ENCODE peak calls at places on chromosomes 2 and 18, in four cellular contexts. F is upper lobe of left lung, W is cardiac muscle cell, K is left lung. D is an unnamed sample. For H3K4me1, the result is how much of the 10 kb centered on the place peaks cover.

GRCh38 chr2:207746131-207746530 is 23.6 kb downstream of the FZD5 start:
- DNase-seq in W (peak), F (no peak), K (peak), D (no peak)

GRCh38 chr2:10225291-10226031 is 77.2 kb upstream of the HPCAL1 start:
- DNase-seq in W (no peak), F (no peak), K (peak), D (no peak)

GRCh38 chr2:224958466-224958857 is 83.8 kb downstream of the DOCK10 start:
- DNase-seq in F (no peak), W (no peak), K (no peak), D (no peak)

GRCh38 chr18:66682855-66683322 is 79.0 kb upstream of the CDH19 start:
- DNase-seq in F (no peak), W (peak), K (no peak), D (no peak)

GRCh38 chr2:231245253-231246094 is 47.0 kb downstream of the ARMC9 start:
- DNase-seq in F (no peak), K (no peak), W (no peak), D (no peak)

GRCh38 chr2:169895294-169895985 is 68.2 kb downstream of the UBR3 start:
- DNase-seq in K (no peak), F (no peak), W (no peak), D (no peak)

GRCh38 chr18:13983506-13983905 is 68.2 kb upstream of the MC2R start:
- DNase-seq in K (no peak), F (no peak), W (no peak), D (no peak)

GRCh38 chr2:219812672-219813071 is 185.2 kb downstream of the SLC4A3 start:
- DNase-seq in F (no peak), K (no peak), W (no peak), D (no peak)

GRCh38 chr2:29336334-29336733 is 221.1 kb downstream of the CLIP4 start:
- DNase-seq in K (no peak), W (no peak), F (no peak), D (no peak)

GRCh38 chr2:21772624-21773023 is 648.9 kb downstream of the TDRD15 start:
- DNase-seq in F (no peak), K (no peak), W (no peak), D (no peak)

GRCh38 chr2:102138331-102138730 is 4.2 kb upstream of the IL1R1 start:
- DNase-seq in K (no peak), F (no peak), W (no peak), D (no peak)

GRCh38 chr2:18829331-18829902 is 240.0 kb upstream of the NT5C1B start:
- DNase-seq in F (no peak), K (no peak), W (no peak), D (no peak)

GRCh38 chr18:7452331-7452730 is 114.8 kb upstream of the PTPRM start:
- DNase-seq in F (no peak), W (peak), K (no peak), D (peak)

GRCh38 chr18:72673242-72673641 is 129.1 kb upstream of the CBLN2 start:
- DNase-seq in K (no peak), F (no peak), W (no peak), D (no peak)

GRCh38 chr18:3466872-3467271 is 16.9 kb downstream of the TGIF1 start:
- DNase-seq in F (no peak), K (no peak), W (no peak), D (no peak)

GRCh38 chr2:209637293-209637692 is 134.3 kb upstream of the UNC80 start:
- DNase-seq in W (no peak), K (no peak), F (no peak), D (no peak)

GRCh38 chr2:201127570-201127969 is 11.6 kb downstream of the CFLAR start:
- DNase-seq in K (no peak), F (no peak), W (no peak), D (no peak)

GRCh38 chr2:202278944-202279343 is 13.4 kb downstream of the NOP58 start:
- DNase-seq in K (no peak), F (no peak), W (peak), D (no peak)

GRCh38 chr2:127586746-127587295 is 51.3 kb downstream of the MYO7B start:
- DNase-seq in W (no peak), F (no peak), K (no peak), D (peak)

GRCh38 chr2:130391058-130391871 is 35.4 kb downstream of the PTPN18 start:
- DNase-seq in F (peak), K (peak), W (peak), D (peak)

GRCh38 chr18:54269924-54270844 is 867 bp downstream of the POLI start:
- DNase-seq in F (no peak), K (peak), W (peak), D (peak)

GRCh38 chr2:26534098-26534864 is 56.4 kb upstream of the OTOF start:
- DNase-seq in F (no peak), K (no peak), W (no peak), D (no peak)

GRCh38 chr2:64604929-64605550 is 48.7 kb downstream of the SERTAD2 start:
- DNase-seq in F (no peak), K (no peak), W (no peak), D (no peak)

GRCh38 chr2:1995987-1996386 is 251.7 kb upstream of the PXDN start:
- DNase-seq in K (no peak), F (no peak), W (no peak), D (no peak)

GRCh38 chr18:36780748-36781147 is 48.1 kb downstream of the TPGS2 start:
- DNase-seq in K (no peak), W (no peak), F (no peak), D (no peak)

GRCh38 chr18:47632970-47633635 is 297.4 kb downstream of the SMAD2 start:
- DNase-seq in W (no peak), F (no peak), K (no peak), D (no peak)

GRCh38 chr2:206230060-206230890 is 44.2 kb upstream of the ZDBF2 start:
- DNase-seq in W (peak), F (no peak), K (no peak), D (no peak)

GRCh38 chr18:25886283-25886682 is 204.1 kb downstream of the SS18 start:
- DNase-seq in K (no peak), W (no peak), F (no peak), D (no peak)

GRCh38 chr2:105691942-105692341 is 52.8 kb upstream of the NCK2 start:
- DNase-seq in K (no peak), W (no peak), F (no peak), D (no peak)

GRCh38 chr2:117523267-117523666 is 291.2 kb upstream of the DDX18 start:
- DNase-seq in K (peak), F (no peak), W (peak), D (peak)

GRCh38 chr2:231364961-231365810 is 30.3 kb upstream of the B3GNT7 start:
- DNase-seq in W (no peak), F (no peak), K (peak), D (no peak)

GRCh38 chr18:55245200-55245599 is 285.9 kb upstream of the CCDC68 start:
- DNase-seq in K (no peak), F (no peak), W (no peak), D (no peak)

GRCh38 chr2:169343202-169343601 is 19.1 kb downstream of the LRP2 start:
- DNase-seq in F (no peak), K (no peak), W (no peak), D (no peak)

GRCh38 chr2:146721486-146721885 is 1123.3 kb upstream of the ACVR2A start:
- DNase-seq in K (peak), F (no peak), W (no peak), D (no peak)

GRCh38 chr2:176187306-176188217 is 906 bp upstream of the HOXD1 start:
- DNase-seq in W (no peak), K (no peak), F (no peak), D (no peak)

GRCh38 chr2:54724560-54725342 is 1.3 kb downstream of the EML6 start:
- DNase-seq in F (peak), K (peak), W (peak), D (peak)

DNA sequence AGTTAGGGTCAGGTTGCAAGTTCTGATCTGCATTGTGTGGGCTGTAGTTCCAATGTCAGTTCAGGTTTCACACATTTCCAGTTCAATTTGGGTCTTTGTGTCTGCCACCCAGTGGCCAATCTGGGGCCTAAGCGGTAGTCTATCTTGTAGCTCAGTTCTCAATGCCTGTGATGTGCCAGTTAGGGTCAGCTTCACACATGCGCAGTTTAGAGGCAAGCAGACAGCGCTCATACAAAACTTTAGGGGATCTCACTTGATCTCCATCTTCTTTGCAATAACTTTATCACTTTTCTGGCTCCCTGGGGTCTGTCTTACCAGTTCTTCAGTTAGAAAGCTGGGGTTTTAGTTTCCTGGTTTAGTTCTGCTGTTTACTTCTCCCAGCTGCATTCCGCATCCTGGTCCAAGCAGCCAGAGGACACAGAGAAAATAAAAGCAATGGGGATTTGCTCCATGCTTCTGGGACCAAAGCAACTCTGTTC is 11.0 kb upstream of the ZNF24 start:
- DNase-seq in K (no peak), W (peak), F (no peak), D (peak)
- H3K4me3 ChIP-seq in K (no peak), W (no peak), F (no peak), D (no peak)

DNA sequence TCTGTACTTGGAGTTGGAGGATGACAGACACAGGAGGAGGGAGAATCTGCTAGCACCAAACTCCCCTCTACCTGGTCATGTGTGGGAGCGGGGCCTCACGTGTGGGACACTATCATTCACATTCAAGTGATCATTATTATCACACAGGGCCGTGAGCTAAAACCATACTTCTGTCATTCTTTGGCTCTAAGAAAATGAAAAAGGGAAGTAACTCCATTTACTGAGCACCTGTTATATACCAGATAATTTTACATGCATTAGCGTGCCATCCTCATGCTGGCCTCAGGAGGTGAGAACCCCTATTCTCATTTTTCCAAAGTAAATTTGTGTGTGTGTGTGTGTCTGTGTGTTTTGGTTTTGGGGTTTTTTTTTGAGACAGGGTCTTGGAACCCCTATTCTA is 150.1 kb downstream of the GLI2 start:
- DNase-seq in K (no peak), W (no peak), F (no peak), D (no peak)
- H3K4me1 ChIP-seq in K (under half), W (under half), F (under half), D (under half)

DNA sequence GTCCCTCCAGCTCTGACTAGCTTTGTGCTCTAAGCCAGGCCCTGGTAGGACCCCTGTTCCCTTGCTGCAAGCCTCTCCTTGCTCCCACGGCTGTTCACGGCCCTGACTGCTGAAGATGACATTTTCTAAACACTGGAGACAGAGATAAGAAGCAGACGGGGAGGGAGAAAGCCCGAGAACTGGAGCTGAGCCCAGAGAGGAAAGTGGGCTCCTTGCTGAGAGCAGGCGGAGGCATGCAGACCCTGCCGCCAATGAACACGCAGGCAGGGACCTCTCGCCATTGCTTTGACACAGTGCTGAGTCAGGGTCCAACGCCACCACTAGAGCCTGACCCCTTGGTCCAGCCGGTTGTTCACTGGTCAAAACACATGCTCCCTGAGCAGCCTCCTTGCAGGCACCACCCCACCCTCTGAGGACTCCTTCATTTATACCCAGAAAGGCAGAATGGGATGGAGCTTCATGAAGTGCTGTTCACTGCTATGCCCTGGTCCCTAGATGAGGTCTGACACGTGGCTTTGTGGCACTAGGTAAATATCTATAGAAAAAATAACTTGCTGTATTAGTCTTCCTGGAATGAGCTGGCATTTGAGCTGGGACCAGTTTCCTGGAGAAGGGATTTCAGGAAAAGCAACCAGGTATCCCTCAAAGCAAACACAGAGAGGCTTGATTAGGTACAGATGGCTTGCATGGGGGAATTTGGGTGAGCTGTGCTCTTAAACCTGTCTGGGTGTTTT is 65.7 kb downstream of the MCFD2 start:
- DNase-seq in W (peak), K (no peak), F (no peak), D (peak)
- H3K4me3 ChIP-seq in W (no peak), K (no peak), F (no peak), D (no peak)

GRCh38 chr2:165633431-165633830 is 160.6 kb downstream of the GALNT3 start:
- DNase-seq in F (no peak), K (no peak), W (no peak), D (no peak)
- H3K4me1 ChIP-seq in F (under half), K (under half), W (under half), D (under half)

DNA sequence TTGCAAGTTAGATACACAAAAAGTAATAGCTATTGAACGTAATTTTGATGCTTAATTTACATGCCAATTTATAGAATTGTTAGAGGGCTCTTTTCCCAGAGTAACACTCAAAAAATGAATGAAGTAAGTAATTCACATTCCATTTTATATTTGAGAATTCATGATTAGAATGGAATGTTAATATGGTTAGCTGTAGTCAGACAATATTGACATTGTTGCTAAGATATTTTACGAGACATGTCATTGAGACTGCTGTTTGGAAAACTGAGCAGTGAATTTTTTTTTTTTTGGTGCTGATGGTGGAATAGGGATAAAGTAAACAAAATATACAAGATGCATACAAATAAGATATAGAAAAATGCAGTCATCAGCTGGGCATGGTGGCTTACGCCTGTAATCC is 115.2 kb downstream of the TANC1 start:
- DNase-seq in F (no peak), K (no peak), W (no peak), D (no peak)
- H3K4me3 ChIP-seq in F (no peak), K (no peak), W (no peak), D (no peak)

DNA sequence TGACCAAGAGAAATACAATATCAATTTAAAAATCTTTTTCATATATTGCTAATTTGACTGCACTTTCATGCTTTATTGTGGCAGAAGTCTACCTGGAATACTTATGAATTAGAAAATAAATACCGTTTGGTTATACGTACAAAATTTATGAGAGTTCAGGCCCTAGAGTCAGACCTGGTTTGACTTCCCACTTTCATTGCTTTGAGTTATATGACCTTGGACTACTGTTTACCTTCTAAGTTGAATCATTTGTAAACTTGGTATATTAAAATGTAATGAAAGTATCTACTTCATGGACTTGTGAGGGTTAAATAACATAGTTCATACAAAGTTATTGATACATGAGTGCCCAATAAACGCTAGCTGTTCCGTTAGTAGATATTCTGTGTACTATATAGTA is 12.0 kb downstream of the VAPA start:
- DNase-seq in K (no peak), F (no peak), W (no peak), D (no peak)
- H3K4me1 ChIP-seq in K (half or more), F (half or more), W (under half), D (under half)